ENCODE peak calls at places on chromosomes 5 and 9, in five cellular contexts. One of them, this sample, is unnamed.

GRCh38 chr9:109923371-109923770 is 143.4 kb downstream of the PALM2AKAP2 start:
- DNase-seq in fibroblast of lung: peak; percentile 35
- DNase-seq in Karpas-422: no peak
- DNase-seq in GM23248: no peak
- DNase-seq in cardiac muscle cell: peak; percentile 24
- DNase-seq in this sample: peak; percentile 52

GRCh38 chr5:39561421-39561820 is 136.6 kb upstream of the DAB2 start:
- DNase-seq in fibroblast of lung: no peak
- DNase-seq in Karpas-422: no peak
- DNase-seq in GM23248: no peak
- DNase-seq in cardiac muscle cell: no peak
- DNase-seq in this sample: no peak

GRCh38 chr9:136052433-136052880 is 42.6 kb downstream of the NACC2 start:
- DNase-seq in fibroblast of lung: no peak
- DNase-seq in Karpas-422: no peak
- DNase-seq in GM23248: peak; percentile 43
- DNase-seq in cardiac muscle cell: no peak
- DNase-seq in this sample: peak; percentile 86

GRCh38 chr9:124411514-124412227 is 3.6 kb downstream of the PSMB7 start:
- DNase-seq in fibroblast of lung: peak; percentile 94
- DNase-seq in Karpas-422: no peak
- DNase-seq in GM23248: peak; percentile 89
- DNase-seq in cardiac muscle cell: peak; percentile 76
- DNase-seq in this sample: no peak

GRCh38 chr9:93619272-93619775 is 42.9 kb downstream of the PHF2 start:
- DNase-seq in fibroblast of lung: no peak
- DNase-seq in Karpas-422: no peak
- DNase-seq in GM23248: no peak
- DNase-seq in cardiac muscle cell: no peak
- DNase-seq in this sample: no peak

GRCh38 chr5:172837640-172838039 is 3.6 kb downstream of the ERGIC1 start:
- DNase-seq in fibroblast of lung: no peak
- DNase-seq in Karpas-422: no peak
- DNase-seq in GM23248: no peak
- DNase-seq in cardiac muscle cell: no peak
- DNase-seq in this sample: no peak

GRCh38 chr5:16768184-16768583 is 151.4 kb upstream of the RETREG1 start:
- DNase-seq in fibroblast of lung: no peak
- DNase-seq in Karpas-422: no peak
- DNase-seq in GM23248: no peak
- DNase-seq in cardiac muscle cell: no peak
- DNase-seq in this sample: no peak

GRCh38 chr9:109166171-109166770 is 778 bp downstream of the FRRS1L start:
- DNase-seq in fibroblast of lung: no peak
- DNase-seq in Karpas-422: no peak
- DNase-seq in GM23248: no peak
- DNase-seq in cardiac muscle cell: no peak
- DNase-seq in this sample: no peak

DNA sequence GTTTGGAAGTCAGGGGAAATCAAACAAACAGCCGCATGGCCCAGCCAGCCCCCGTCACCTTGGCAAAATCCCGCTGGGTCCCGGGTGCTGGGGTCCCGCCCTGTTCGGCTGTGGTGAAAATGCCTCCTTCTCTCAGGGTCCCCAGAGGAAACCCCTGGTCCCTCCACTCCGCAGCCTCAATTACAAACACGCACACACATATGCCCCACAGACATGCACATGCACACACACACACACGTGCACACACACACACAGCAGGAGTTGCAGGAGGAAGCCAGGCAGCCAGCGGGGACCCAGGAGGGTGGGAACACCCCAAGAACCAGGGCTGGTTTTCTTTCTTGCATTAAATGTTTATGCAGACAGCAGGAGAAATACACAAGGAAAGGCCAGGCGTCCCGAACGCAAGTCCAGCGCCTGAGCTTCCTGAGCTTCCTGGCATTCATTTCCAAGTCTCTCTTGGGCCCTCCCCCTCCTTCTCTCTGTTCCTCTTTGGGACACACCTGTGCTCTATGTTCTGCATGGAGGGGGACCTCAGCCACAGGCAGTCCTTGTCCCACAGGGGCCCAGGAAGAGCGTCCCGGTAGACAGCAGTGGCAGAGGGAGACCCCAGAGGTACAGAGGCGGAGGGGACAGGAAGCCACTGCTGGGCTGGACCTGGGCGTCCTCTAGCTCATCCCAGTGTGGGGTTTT is 221.4 kb upstream of the IER5L start:
- DNase-seq in fibroblast of lung: no peak
- DNase-seq in Karpas-422: no peak
- DNase-seq in GM23248: no peak
- DNase-seq in cardiac muscle cell: no peak
- DNase-seq in this sample: no peak
- H3K9me3 ChIP-seq in fibroblast of lung: no peaks in the 10 kb centered on the region
- H3K9me3 ChIP-seq in Karpas-422: no peaks in the 10 kb centered on the region
- H3K9me3 ChIP-seq in GM23248: no peaks in the 10 kb centered on the region
- H3K9me3 ChIP-seq in cardiac muscle cell: no peaks in the 10 kb centered on the region
- H3K9me3 ChIP-seq in this sample: no peaks in the 10 kb centered on the region

DNA sequence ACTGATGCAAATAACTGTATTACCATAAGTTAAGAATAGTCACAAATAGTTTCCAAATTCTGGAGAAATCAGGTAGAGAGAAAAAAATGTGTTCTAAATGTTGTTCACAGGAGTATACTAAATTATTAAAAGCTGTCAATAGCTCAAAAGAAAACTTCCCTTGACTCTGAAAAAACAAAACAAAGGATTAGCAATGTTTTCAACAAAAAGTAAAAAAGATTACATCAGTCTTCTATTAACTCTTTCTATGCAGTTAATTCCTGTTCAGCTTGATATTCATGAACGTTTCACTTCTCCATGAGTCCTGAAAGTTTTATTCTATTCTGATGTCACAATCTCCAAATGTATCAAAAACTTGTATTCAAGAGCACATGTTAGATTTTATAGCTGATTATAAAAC is 9.5 kb upstream of the CLTB start:
- DNase-seq in fibroblast of lung: no peak
- DNase-seq in Karpas-422: no peak
- DNase-seq in GM23248: no peak
- DNase-seq in cardiac muscle cell: no peak
- DNase-seq in this sample: no peak
- H3K9me3 ChIP-seq in fibroblast of lung: no peaks in the 10 kb centered on the region
- H3K9me3 ChIP-seq in Karpas-422: no peaks in the 10 kb centered on the region
- H3K9me3 ChIP-seq in GM23248: no peaks in the 10 kb centered on the region
- H3K9me3 ChIP-seq in cardiac muscle cell: no peaks in the 10 kb centered on the region
- H3K9me3 ChIP-seq in this sample: peaks cover 2% of the 10 kb centered on the region

DNA sequence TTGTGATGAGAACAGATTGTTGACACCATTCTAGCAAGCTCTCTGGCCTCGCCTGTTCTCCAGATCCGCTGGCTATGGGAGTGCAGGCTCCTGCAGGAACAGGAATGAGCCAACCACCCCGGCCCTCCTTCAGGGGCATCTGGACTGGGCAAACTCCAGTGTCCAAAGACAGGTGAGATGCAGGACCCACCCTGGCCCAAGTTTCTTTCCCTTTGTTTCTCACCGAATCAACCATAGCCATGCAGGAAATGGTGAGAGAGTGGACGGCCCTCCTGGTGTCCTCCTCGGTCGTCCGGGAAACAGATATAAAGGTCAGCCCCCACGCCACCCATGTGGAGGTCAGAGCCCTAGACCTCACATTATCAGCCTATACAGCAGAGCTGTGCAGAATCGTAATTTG is 108.6 kb upstream of the IRX2 start:
- DNase-seq in fibroblast of lung: no peak
- DNase-seq in Karpas-422: no peak
- DNase-seq in GM23248: no peak
- DNase-seq in cardiac muscle cell: no peak
- DNase-seq in this sample: no peak
- H3K9me3 ChIP-seq in fibroblast of lung: no peaks in the 10 kb centered on the region
- H3K9me3 ChIP-seq in Karpas-422: peaks cover 19% of the 10 kb centered on the region
- H3K9me3 ChIP-seq in GM23248: no peaks in the 10 kb centered on the region
- H3K9me3 ChIP-seq in cardiac muscle cell: no peaks in the 10 kb centered on the region
- H3K9me3 ChIP-seq in this sample: no peaks in the 10 kb centered on the region

GRCh38 chr9:89312154-89312616 is 1.2 kb downstream of the CKS2 start:
- DNase-seq in fibroblast of lung: peak; percentile 40
- DNase-seq in Karpas-422: peak; percentile 66
- DNase-seq in GM23248: peak; percentile 58
- DNase-seq in cardiac muscle cell: peak; percentile 21
- DNase-seq in this sample: no peak

GRCh38 chr9:89311346-89312153 is 555 bp downstream of the CKS2 start:
- DNase-seq in fibroblast of lung: no peak
- DNase-seq in Karpas-422: peak; percentile 65
- DNase-seq in GM23248: peak; percentile 52
- DNase-seq in cardiac muscle cell: peak; percentile 24
- DNase-seq in this sample: peak; percentile 14

GRCh38 chr9:89309166-89309565 is 1.8 kb upstream of the CKS2 start:
- DNase-seq in fibroblast of lung: no peak
- DNase-seq in Karpas-422: no peak
- DNase-seq in GM23248: no peak
- DNase-seq in cardiac muscle cell: no peak
- DNase-seq in this sample: no peak

GRCh38 chr9:89310486-89311345 is at the start of gene CKS2:
- DNase-seq in fibroblast of lung: peak; percentile 100
- DNase-seq in Karpas-422: peak; percentile 100
- DNase-seq in GM23248: peak; percentile 100
- DNase-seq in cardiac muscle cell: peak; percentile 100
- DNase-seq in this sample: peak; percentile 99

DNA sequence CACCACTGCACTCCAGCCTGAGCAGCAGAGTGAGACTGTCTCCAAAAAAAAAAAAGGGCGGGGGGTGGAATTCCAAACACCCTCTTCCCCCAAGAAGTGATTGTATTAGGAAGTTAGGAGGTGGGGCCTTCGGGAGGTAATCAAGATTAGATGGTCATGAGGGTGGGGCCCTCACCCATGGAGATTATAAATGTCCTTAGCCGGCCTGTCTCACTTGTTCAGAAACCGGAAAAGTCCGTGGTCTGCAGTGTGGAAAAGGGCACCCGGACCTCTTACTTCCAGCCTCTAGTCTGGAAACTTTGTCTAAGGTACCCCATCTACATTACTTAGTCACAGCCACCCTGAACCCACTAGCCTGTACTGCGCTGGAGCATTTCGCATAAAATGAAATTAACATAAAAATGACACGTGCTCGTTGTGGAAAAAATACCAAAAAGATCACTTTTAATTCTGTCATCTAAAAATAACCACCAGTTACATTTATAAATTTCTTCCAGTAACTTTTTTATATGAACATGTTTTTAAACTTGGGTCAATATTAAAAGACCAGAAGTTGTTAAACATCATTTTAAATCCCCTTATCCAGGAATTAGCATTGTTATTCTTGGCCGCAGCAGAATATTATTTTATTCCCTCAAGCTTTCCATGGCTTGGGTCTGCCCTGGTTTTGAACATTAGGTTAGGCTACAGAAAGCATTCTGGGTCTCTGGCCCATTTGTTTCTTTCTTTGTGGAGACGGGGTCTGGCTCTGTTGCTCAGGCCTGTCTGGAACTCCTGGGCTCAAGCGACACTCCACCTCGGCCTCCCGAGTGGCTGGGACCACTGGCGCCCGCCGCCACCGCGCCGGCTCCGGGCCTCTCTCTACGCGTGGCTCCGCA is 1.1 kb upstream of the CKS2 start:
- DNase-seq in fibroblast of lung: no peak
- DNase-seq in Karpas-422: peak; percentile 70
- DNase-seq in GM23248: peak; percentile 30
- DNase-seq in cardiac muscle cell: peak; percentile 38
- DNase-seq in this sample: no peak
- H3K9me3 ChIP-seq in fibroblast of lung: no peaks in the 10 kb centered on the region
- H3K9me3 ChIP-seq in Karpas-422: no peaks in the 10 kb centered on the region
- H3K9me3 ChIP-seq in GM23248: no peaks in the 10 kb centered on the region
- H3K9me3 ChIP-seq in cardiac muscle cell: no peaks in the 10 kb centered on the region
- H3K9me3 ChIP-seq in this sample: no peaks in the 10 kb centered on the region

GRCh38 chr5:1043327-1043726 is 34.7 kb downstream of the NKD2 start:
- DNase-seq in fibroblast of lung: no peak
- DNase-seq in Karpas-422: no peak
- DNase-seq in GM23248: no peak
- DNase-seq in cardiac muscle cell: no peak
- DNase-seq in this sample: no peak

GRCh38 chr5:1040571-1040970 is 32.0 kb downstream of the NKD2 start:
- DNase-seq in fibroblast of lung: no peak
- DNase-seq in Karpas-422: no peak
- DNase-seq in GM23248: no peak
- DNase-seq in cardiac muscle cell: no peak
- DNase-seq in this sample: no peak

GRCh38 chr5:1042626-1043025 is 34.0 kb downstream of the NKD2 start:
- DNase-seq in fibroblast of lung: no peak
- DNase-seq in Karpas-422: no peak
- DNase-seq in GM23248: no peak
- DNase-seq in cardiac muscle cell: no peak
- DNase-seq in this sample: no peak

GRCh38 chr5:1039706-1040260 is 31.2 kb downstream of the NKD2 start:
- DNase-seq in fibroblast of lung: no peak
- DNase-seq in Karpas-422: no peak
- DNase-seq in GM23248: no peak
- DNase-seq in cardiac muscle cell: no peak
- DNase-seq in this sample: no peak

GRCh38 chr5:1041225-1042186 is 32.9 kb downstream of the NKD2 start:
- DNase-seq in fibroblast of lung: no peak
- DNase-seq in Karpas-422: no peak
- DNase-seq in GM23248: no peak
- DNase-seq in cardiac muscle cell: no peak
- DNase-seq in this sample: no peak
- H3K9me3 ChIP-seq in fibroblast of lung: no peaks in the 10 kb centered on the region
- H3K9me3 ChIP-seq in Karpas-422: no peaks in the 10 kb centered on the region
- H3K9me3 ChIP-seq in GM23248: no peaks in the 10 kb centered on the region
- H3K9me3 ChIP-seq in cardiac muscle cell: no peaks in the 10 kb centered on the region
- H3K9me3 ChIP-seq in this sample: peaks cover 22% of the 10 kb centered on the region

DNA sequence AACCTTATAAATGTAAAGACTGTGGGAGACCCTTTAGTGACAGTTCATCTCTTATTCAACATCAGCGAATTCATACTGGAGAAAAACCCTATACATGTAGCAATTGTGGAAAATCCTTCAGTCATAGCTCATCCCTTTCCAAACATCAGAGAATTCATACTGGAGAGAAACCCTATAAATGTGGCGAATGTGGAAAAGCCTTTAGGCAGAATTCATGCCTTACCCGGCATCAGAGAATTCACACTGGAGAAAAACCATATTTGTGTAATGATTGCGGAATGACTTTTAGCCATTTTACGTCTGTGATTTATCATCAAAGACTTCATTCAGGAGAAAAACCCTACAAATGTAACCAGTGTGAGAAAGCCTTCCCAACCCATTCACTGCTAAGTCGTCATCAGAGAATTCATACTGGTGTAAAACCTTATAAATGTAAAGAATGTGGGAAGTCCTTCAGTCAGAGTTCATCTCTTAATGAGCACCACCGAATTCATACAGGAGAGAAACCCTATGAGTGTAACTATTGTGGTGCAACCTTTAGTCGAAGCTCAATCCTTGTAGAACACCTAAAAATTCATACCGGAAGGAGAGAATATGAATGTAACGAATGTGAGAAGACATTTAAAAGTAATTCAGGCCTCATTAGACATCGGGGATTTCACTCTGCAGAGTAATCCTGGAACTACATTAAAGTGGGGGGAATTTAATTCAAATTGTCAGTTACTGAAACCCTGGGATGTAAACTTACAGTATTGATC is 17.7 kb downstream of the ZNF483 start:
- DNase-seq in fibroblast of lung: peak; percentile 5
- DNase-seq in Karpas-422: no peak
- DNase-seq in GM23248: no peak
- DNase-seq in cardiac muscle cell: no peak
- DNase-seq in this sample: no peak
- H3K9me3 ChIP-seq in fibroblast of lung: no peaks in the 10 kb centered on the region
- H3K9me3 ChIP-seq in Karpas-422: peaks cover 49% of the 10 kb centered on the region
- H3K9me3 ChIP-seq in GM23248: peaks cover 25% of the 10 kb centered on the region
- H3K9me3 ChIP-seq in cardiac muscle cell: peaks cover 14% of the 10 kb centered on the region
- H3K9me3 ChIP-seq in this sample: peaks cover 59% of the 10 kb centered on the region